ENCODE peak calls at places on chromosomes 11 and 22, in eight cellular contexts. One of them, this sample, is unnamed.

GRCh38 chr11:126637800-126638175 is 282.3 kb downstream of the ST3GAL4 start:
- DNase-seq in AG09319: peak
- DNase-seq in HepG2: no peak
- DNase-seq in stimulated activated CD8-positive, alpha-beta memory T cell treated with anti-CD3 and anti-CD28 coated beads, Interleukin-2, amount 100 ng/mL, for 1 hour: no peak
- DNase-seq in stimulated activated CD4-positive, alpha-beta T cell treated with anti-CD3 and anti-CD28 coated beads, Interleukin-15, amount 100 ng/mL, for 1 hour: no peak
- DNase-seq in NCI-H1092: no peak
- DNase-seq in iPS-NIHi11: no peak
- DNase-seq in COR-L47: no peak
- DNase-seq in this sample: no peak

GRCh38 chr11:57417056-57417455 is 9.9 kb downstream of the SLC43A3 start:
- DNase-seq in AG09319: no peak
- DNase-seq in HepG2: no peak
- DNase-seq in stimulated activated CD8-positive, alpha-beta memory T cell treated with anti-CD3 and anti-CD28 coated beads, Interleukin-2, amount 100 ng/mL, for 1 hour: no peak
- DNase-seq in stimulated activated CD4-positive, alpha-beta T cell treated with anti-CD3 and anti-CD28 coated beads, Interleukin-15, amount 100 ng/mL, for 1 hour: no peak
- DNase-seq in NCI-H1092: no peak
- DNase-seq in iPS-NIHi11: no peak
- DNase-seq in COR-L47: no peak
- DNase-seq in this sample: no peak

GRCh38 chr11:110434952-110435779 is 5.4 kb downstream of the FDX1 start:
- DNase-seq in AG09319: no peak
- DNase-seq in HepG2: peak
- DNase-seq in stimulated activated CD8-positive, alpha-beta memory T cell treated with anti-CD3 and anti-CD28 coated beads, Interleukin-2, amount 100 ng/mL, for 1 hour: no peak
- DNase-seq in stimulated activated CD4-positive, alpha-beta T cell treated with anti-CD3 and anti-CD28 coated beads, Interleukin-15, amount 100 ng/mL, for 1 hour: no peak
- DNase-seq in NCI-H1092: no peak
- DNase-seq in iPS-NIHi11: peak
- DNase-seq in COR-L47: no peak
- DNase-seq in this sample: no peak

GRCh38 chr11:66986178-66986545 is 11.1 kb downstream of the C11orf86 start:
- DNase-seq in AG09319: no peak
- DNase-seq in HepG2: no peak
- DNase-seq in stimulated activated CD8-positive, alpha-beta memory T cell treated with anti-CD3 and anti-CD28 coated beads, Interleukin-2, amount 100 ng/mL, for 1 hour: no peak
- DNase-seq in stimulated activated CD4-positive, alpha-beta T cell treated with anti-CD3 and anti-CD28 coated beads, Interleukin-15, amount 100 ng/mL, for 1 hour: no peak
- DNase-seq in NCI-H1092: no peak
- DNase-seq in iPS-NIHi11: no peak
- DNase-seq in COR-L47: no peak
- DNase-seq in this sample: no peak

GRCh38 chr11:62652156-62653006 is 721 bp downstream of the INTS5 start:
- DNase-seq in AG09319: no peak
- DNase-seq in HepG2: no peak
- DNase-seq in stimulated activated CD8-positive, alpha-beta memory T cell treated with anti-CD3 and anti-CD28 coated beads, Interleukin-2, amount 100 ng/mL, for 1 hour: no peak
- DNase-seq in stimulated activated CD4-positive, alpha-beta T cell treated with anti-CD3 and anti-CD28 coated beads, Interleukin-15, amount 100 ng/mL, for 1 hour: no peak
- DNase-seq in NCI-H1092: no peak
- DNase-seq in iPS-NIHi11: no peak
- DNase-seq in COR-L47: no peak
- DNase-seq in this sample: no peak

GRCh38 chr11:79259800-79260199 is 181.0 kb downstream of the TENM4 start:
- DNase-seq in AG09319: no peak
- DNase-seq in HepG2: no peak
- DNase-seq in stimulated activated CD8-positive, alpha-beta memory T cell treated with anti-CD3 and anti-CD28 coated beads, Interleukin-2, amount 100 ng/mL, for 1 hour: no peak
- DNase-seq in stimulated activated CD4-positive, alpha-beta T cell treated with anti-CD3 and anti-CD28 coated beads, Interleukin-15, amount 100 ng/mL, for 1 hour: no peak
- DNase-seq in NCI-H1092: no peak
- DNase-seq in iPS-NIHi11: no peak
- DNase-seq in COR-L47: no peak
- DNase-seq in this sample: no peak

GRCh38 chr11:48055292-48056132 is 75.2 kb downstream of the PTPRJ start:
- DNase-seq in AG09319: no peak
- DNase-seq in HepG2: peak
- DNase-seq in stimulated activated CD8-positive, alpha-beta memory T cell treated with anti-CD3 and anti-CD28 coated beads, Interleukin-2, amount 100 ng/mL, for 1 hour: peak
- DNase-seq in stimulated activated CD4-positive, alpha-beta T cell treated with anti-CD3 and anti-CD28 coated beads, Interleukin-15, amount 100 ng/mL, for 1 hour: no peak
- DNase-seq in NCI-H1092: no peak
- DNase-seq in iPS-NIHi11: peak
- DNase-seq in COR-L47: peak
- DNase-seq in this sample: no peak

GRCh38 chr22:33105501-33105911 is 47.3 kb upstream of the SYN3 start:
- DNase-seq in AG09319: peak
- DNase-seq in HepG2: no peak
- DNase-seq in stimulated activated CD8-positive, alpha-beta memory T cell treated with anti-CD3 and anti-CD28 coated beads, Interleukin-2, amount 100 ng/mL, for 1 hour: no peak
- DNase-seq in stimulated activated CD4-positive, alpha-beta T cell treated with anti-CD3 and anti-CD28 coated beads, Interleukin-15, amount 100 ng/mL, for 1 hour: no peak
- DNase-seq in NCI-H1092: peak
- DNase-seq in iPS-NIHi11: no peak
- DNase-seq in COR-L47: no peak
- DNase-seq in this sample: no peak

GRCh38 chr11:84232511-84232910 is 946.3 kb upstream of the CCDC90B start:
- DNase-seq in AG09319: no peak
- DNase-seq in HepG2: no peak
- DNase-seq in stimulated activated CD8-positive, alpha-beta memory T cell treated with anti-CD3 and anti-CD28 coated beads, Interleukin-2, amount 100 ng/mL, for 1 hour: no peak
- DNase-seq in stimulated activated CD4-positive, alpha-beta T cell treated with anti-CD3 and anti-CD28 coated beads, Interleukin-15, amount 100 ng/mL, for 1 hour: no peak
- DNase-seq in NCI-H1092: no peak
- DNase-seq in iPS-NIHi11: no peak
- DNase-seq in COR-L47: no peak
- DNase-seq in this sample: no peak

GRCh38 chr11:113475160-113475761 is at the start of gene DRD2:
- DNase-seq in AG09319: no peak
- DNase-seq in HepG2: no peak
- DNase-seq in stimulated activated CD8-positive, alpha-beta memory T cell treated with anti-CD3 and anti-CD28 coated beads, Interleukin-2, amount 100 ng/mL, for 1 hour: no peak
- DNase-seq in stimulated activated CD4-positive, alpha-beta T cell treated with anti-CD3 and anti-CD28 coated beads, Interleukin-15, amount 100 ng/mL, for 1 hour: no peak
- DNase-seq in NCI-H1092: no peak
- DNase-seq in iPS-NIHi11: peak
- DNase-seq in COR-L47: no peak
- DNase-seq in this sample: no peak

GRCh38 chr11:25981998-25982397 is 349.9 kb upstream of the ANO3 start:
- DNase-seq in AG09319: peak
- DNase-seq in HepG2: peak
- DNase-seq in stimulated activated CD8-positive, alpha-beta memory T cell treated with anti-CD3 and anti-CD28 coated beads, Interleukin-2, amount 100 ng/mL, for 1 hour: no peak
- DNase-seq in stimulated activated CD4-positive, alpha-beta T cell treated with anti-CD3 and anti-CD28 coated beads, Interleukin-15, amount 100 ng/mL, for 1 hour: no peak
- DNase-seq in NCI-H1092: no peak
- DNase-seq in iPS-NIHi11: peak
- DNase-seq in COR-L47: peak
- DNase-seq in this sample: peak

GRCh38 chr22:31022516-31022915 is 53.5 kb downstream of the TUG1 start:
- DNase-seq in AG09319: no peak
- DNase-seq in HepG2: no peak
- DNase-seq in stimulated activated CD8-positive, alpha-beta memory T cell treated with anti-CD3 and anti-CD28 coated beads, Interleukin-2, amount 100 ng/mL, for 1 hour: no peak
- DNase-seq in stimulated activated CD4-positive, alpha-beta T cell treated with anti-CD3 and anti-CD28 coated beads, Interleukin-15, amount 100 ng/mL, for 1 hour: no peak
- DNase-seq in NCI-H1092: no peak
- DNase-seq in iPS-NIHi11: no peak
- DNase-seq in COR-L47: no peak
- DNase-seq in this sample: no peak

This sample was measured in HFF-Myc.